ENCODE peak calls at places on chromosomes 5 and 9, in six cellular contexts. One of them, this sample, is unnamed.

GRCh38 chr9:112050544-112051475 is 124.3 kb downstream of the SUSD1 start:
- DNase-seq in posterior vena cava: no peak
- DNase-seq in NCI-H774: no peak
- DNase-seq in foreskin keratinocyte: peak
- DNase-seq in psoas muscle: peak
- DNase-seq in SJSA1: peak
- DNase-seq in this sample: no peak

GRCh38 chr9:124875501-124875900 is 13.6 kb downstream of the ARPC5L start:
- DNase-seq in SJSA1: no peak
- DNase-seq in posterior vena cava: no peak
- DNase-seq in NCI-H774: no peak
- DNase-seq in psoas muscle: no peak
- DNase-seq in foreskin keratinocyte: no peak
- DNase-seq in this sample: no peak

GRCh38 chr9:77944556-77945261 is 86.9 kb downstream of the GNAQ start:
- DNase-seq in foreskin keratinocyte: no peak
- DNase-seq in psoas muscle: no peak
- DNase-seq in SJSA1: no peak
- DNase-seq in NCI-H774: no peak
- DNase-seq in posterior vena cava: no peak
- DNase-seq in this sample: no peak

GRCh38 chr5:123182072-123182471 is 93.0 kb downstream of the PRDM6 start:
- DNase-seq in foreskin keratinocyte: no peak
- DNase-seq in NCI-H774: no peak
- DNase-seq in posterior vena cava: no peak
- DNase-seq in SJSA1: no peak
- DNase-seq in psoas muscle: no peak
- DNase-seq in this sample: no peak

GRCh38 chr5:114857951-114858401 is 311.7 kb downstream of the TRIM36 start:
- DNase-seq in NCI-H774: no peak
- DNase-seq in posterior vena cava: peak
- DNase-seq in psoas muscle: peak
- DNase-seq in SJSA1: no peak
- DNase-seq in foreskin keratinocyte: no peak
- DNase-seq in this sample: no peak

GRCh38 chr9:117744856-117745389 is 40.7 kb downstream of the TLR4 start:
- DNase-seq in psoas muscle: peak
- DNase-seq in NCI-H774: no peak
- DNase-seq in posterior vena cava: no peak
- DNase-seq in SJSA1: no peak
- DNase-seq in foreskin keratinocyte: no peak
- DNase-seq in this sample: peak

GRCh38 chr5:10288600-10289213 is 19.0 kb downstream of the CMBL start:
- DNase-seq in foreskin keratinocyte: peak
- DNase-seq in psoas muscle: peak
- DNase-seq in NCI-H774: peak
- DNase-seq in posterior vena cava: no peak
- DNase-seq in SJSA1: no peak
- DNase-seq in this sample: peak

GRCh38 chr9:106697799-106698591 is 165.0 kb upstream of the ZNF462 start:
- DNase-seq in psoas muscle: peak
- DNase-seq in SJSA1: peak
- DNase-seq in NCI-H774: peak
- DNase-seq in foreskin keratinocyte: peak
- DNase-seq in posterior vena cava: peak
- DNase-seq in this sample: no peak

GRCh38 chr5:96256795-96257470 is 176.1 kb downstream of the PCSK1 start:
- DNase-seq in NCI-H774: no peak
- DNase-seq in psoas muscle: peak
- DNase-seq in posterior vena cava: peak
- DNase-seq in foreskin keratinocyte: peak
- DNase-seq in SJSA1: peak
- DNase-seq in this sample: peak

GRCh38 chr5:6504677-6505414 is 56.2 kb downstream of the UBE2QL1 start:
- DNase-seq in NCI-H774: peak
- DNase-seq in SJSA1: no peak
- DNase-seq in foreskin keratinocyte: peak
- DNase-seq in posterior vena cava: no peak
- DNase-seq in psoas muscle: no peak
- DNase-seq in this sample: no peak

GRCh38 chr5:132263548-132264261 is 6.2 kb downstream of the PDLIM4 start:
- DNase-seq in posterior vena cava: peak
- DNase-seq in psoas muscle: peak
- DNase-seq in SJSA1: peak
- DNase-seq in foreskin keratinocyte: peak
- DNase-seq in NCI-H774: no peak
- DNase-seq in this sample: peak

GRCh38 chr5:122701640-122702523 is 73.0 kb upstream of the SNX2 start:
- DNase-seq in posterior vena cava: no peak
- DNase-seq in SJSA1: no peak
- DNase-seq in foreskin keratinocyte: no peak
- DNase-seq in psoas muscle: no peak
- DNase-seq in NCI-H774: no peak
- DNase-seq in this sample: peak

GRCh38 chr5:147735621-147736125 is 46.9 kb downstream of the JAKMIP2 start:
- DNase-seq in foreskin keratinocyte: no peak
- DNase-seq in psoas muscle: no peak
- DNase-seq in posterior vena cava: no peak
- DNase-seq in NCI-H774: no peak
- DNase-seq in SJSA1: no peak
- DNase-seq in this sample: no peak

GRCh38 chr5:58716713-58717112 is 133.8 kb downstream of the RAB3C start:
- DNase-seq in NCI-H774: no peak
- DNase-seq in SJSA1: no peak
- DNase-seq in foreskin keratinocyte: no peak
- DNase-seq in posterior vena cava: no peak
- DNase-seq in psoas muscle: no peak
- DNase-seq in this sample: no peak

GRCh38 chr5:124659798-124660197 is 86.6 kb downstream of the ZNF608 start:
- DNase-seq in SJSA1: peak
- DNase-seq in psoas muscle: no peak
- DNase-seq in foreskin keratinocyte: no peak
- DNase-seq in NCI-H774: no peak
- DNase-seq in posterior vena cava: no peak
- DNase-seq in this sample: no peak

GRCh38 chr5:54742417-54742889 is 224.9 kb downstream of the SNX18 start:
- DNase-seq in posterior vena cava: no peak
- DNase-seq in NCI-H774: no peak
- DNase-seq in SJSA1: peak
- DNase-seq in psoas muscle: no peak
- DNase-seq in foreskin keratinocyte: peak
- DNase-seq in this sample: no peak

GRCh38 chr5:177605667-177606066 is 5.7 kb downstream of the B4GALT7 start:
- DNase-seq in SJSA1: no peak
- DNase-seq in foreskin keratinocyte: no peak
- DNase-seq in posterior vena cava: no peak
- DNase-seq in NCI-H774: no peak
- DNase-seq in psoas muscle: no peak
- DNase-seq in this sample: no peak

GRCh38 chr9:127698985-127699670 is 7.7 kb upstream of the CFAP157 start:
- DNase-seq in foreskin keratinocyte: peak
- DNase-seq in posterior vena cava: peak
- DNase-seq in NCI-H774: peak
- DNase-seq in psoas muscle: peak
- DNase-seq in SJSA1: no peak
- DNase-seq in this sample: peak